ENCODE peak calls at places on chromosomes 11 and 22, in six cellular contexts. L, E, A, D, N and Y are unnamed samples.

GRCh38 chr11:57162179-57162898 is 19.4 kb upstream of the LRRC55 start:
- DNase-seq in A (no peak), L (no peak), D (no peak), N (no peak), E (no peak), Y (no peak)

GRCh38 chr11:70542406-70542805 is 144.1 kb downstream of the CTTN start:
- DNase-seq in A (no peak), E (no peak), L (no peak), N (no peak), D (no peak), Y (no peak)

GRCh38 chr11:41074318-41074717 is 385.1 kb downstream of the LRRC4C start:
- DNase-seq in N (no peak), L (no peak), D (no peak), E (peak; percentile 59), A (no peak), Y (no peak)

GRCh38 chr11:10993640-10994039 is 135.8 kb upstream of the ZBED5 start:
- DNase-seq in D (no peak), N (no peak), E (no peak), A (no peak), L (no peak), Y (no peak)

GRCh38 chr22:35032571-35032970 is 33.4 kb upstream of the ISX start:
- DNase-seq in E (no peak), L (no peak), A (no peak), N (no peak), D (no peak), Y (no peak)

GRCh38 chr11:11336664-11337063 is 16.4 kb downstream of the CSNK2A3 start:
- DNase-seq in N (no peak), A (no peak), L (no peak), D (no peak), E (peak; percentile 11), Y (no peak)

GRCh38 chr11:97009613-97010012 is 619.8 kb downstream of the JRKL start:
- DNase-seq in L (no peak), E (no peak), D (no peak), N (no peak), A (no peak), Y (no peak)

GRCh38 chr11:35332524-35332923 is 86.8 kb downstream of the SLC1A2 start:
- DNase-seq in E (no peak), N (no peak), A (no peak), L (no peak), D (no peak), Y (no peak)

GRCh38 chr11:105211806-105212531 is 72.4 kb upstream of the CARD18 start:
- DNase-seq in L (no peak), E (no peak), A (no peak), D (no peak), N (no peak), Y (no peak)

GRCh38 chr11:108223449-108224149 is 732 bp downstream of the ATM start:
- DNase-seq in D (no peak), N (no peak), E (peak; percentile 38), L (no peak), A (no peak), Y (no peak)

GRCh38 chr11:130785376-130786110 is 130.7 kb downstream of the SNX19 start:
- DNase-seq in L (peak; percentile 53), A (no peak), D (no peak), E (no peak), N (no peak), Y (no peak)

GRCh38 chr11:76318744-76319384 is 62.1 kb downstream of the THAP12 start:
- DNase-seq in N (no peak), L (peak; percentile 95), D (peak; percentile 79), A (peak; percentile 75), E (peak; percentile 77), Y (peak; percentile 23)

GRCh38 chr11:123838659-123839058 is 32.5 kb upstream of the OR6M1 start:
- DNase-seq in E (no peak), N (no peak), A (no peak), D (no peak), L (no peak), Y (no peak)

GRCh38 chr11:9025101-9025850 is 21.5 kb upstream of the NRIP3 start:
- DNase-seq in A (no peak), L (no peak), E (no peak), D (no peak), N (no peak), Y (no peak)

GRCh38 chr11:9029477-9029876 is 25.7 kb upstream of the NRIP3 start:
- DNase-seq in N (no peak), E (no peak), A (no peak), D (no peak), L (no peak), Y (no peak)

GRCh38 chr11:9028591-9028990 is 24.8 kb upstream of the NRIP3 start:
- DNase-seq in L (no peak), E (no peak), D (no peak), A (no peak), N (no peak), Y (no peak)

DNA sequence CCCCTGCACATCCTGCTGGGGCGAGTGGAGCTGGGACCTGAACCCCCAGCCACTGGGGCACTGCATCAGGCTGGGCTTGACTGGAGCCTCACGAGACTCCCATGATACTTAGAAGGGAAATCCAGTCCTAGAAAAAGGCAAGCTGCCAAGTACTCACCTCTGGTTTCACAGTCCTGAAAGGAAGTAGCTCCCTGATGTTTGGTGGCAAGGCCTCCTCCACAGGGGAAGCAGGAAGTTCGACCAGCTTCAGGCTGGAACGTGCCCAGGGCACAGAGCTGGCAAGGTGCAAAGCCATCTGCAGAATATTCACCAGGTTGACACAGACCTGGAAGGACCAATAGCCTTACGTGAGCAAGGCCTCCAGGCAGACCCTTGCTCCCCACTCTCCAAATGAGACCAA is 26.8 kb upstream of the NRIP3 start:
- DNase-seq in E (no peak), D (no peak), N (no peak), A (no peak), L (no peak), Y (no peak)
- TF ChIP-seq CTCF in E (no peak), D (no peak), N (no peak), A (no peak), L (no peak), Y (no peak)

GRCh38 chr11:94784884-94785283 is 16.7 kb downstream of the AMOTL1 start:
- DNase-seq in E (no peak), D (no peak), N (no peak), L (no peak), A (no peak), Y (no peak)

GRCh38 chr11:94780432-94780831 is 12.3 kb downstream of the AMOTL1 start:
- DNase-seq in A (no peak), D (no peak), N (no peak), E (peak; percentile 19), L (no peak), Y (no peak)

GRCh38 chr11:94785509-94785908 is 17.4 kb downstream of the AMOTL1 start:
- DNase-seq in E (no peak), A (no peak), L (no peak), D (no peak), N (no peak), Y (no peak)

GRCh38 chr11:94781822-94782221 is 13.7 kb downstream of the AMOTL1 start:
- DNase-seq in D (no peak), E (no peak), L (no peak), A (no peak), N (no peak), Y (no peak)

GRCh38 chr11:94782446-94782845 is 14.3 kb downstream of the AMOTL1 start:
- DNase-seq in D (no peak), A (no peak), L (no peak), E (no peak), N (no peak), Y (no peak)
- TF ChIP-seq CTCF in D (no peak), A (no peak), L (no peak), E (no peak), N (no peak), Y (no peak)

DNA sequence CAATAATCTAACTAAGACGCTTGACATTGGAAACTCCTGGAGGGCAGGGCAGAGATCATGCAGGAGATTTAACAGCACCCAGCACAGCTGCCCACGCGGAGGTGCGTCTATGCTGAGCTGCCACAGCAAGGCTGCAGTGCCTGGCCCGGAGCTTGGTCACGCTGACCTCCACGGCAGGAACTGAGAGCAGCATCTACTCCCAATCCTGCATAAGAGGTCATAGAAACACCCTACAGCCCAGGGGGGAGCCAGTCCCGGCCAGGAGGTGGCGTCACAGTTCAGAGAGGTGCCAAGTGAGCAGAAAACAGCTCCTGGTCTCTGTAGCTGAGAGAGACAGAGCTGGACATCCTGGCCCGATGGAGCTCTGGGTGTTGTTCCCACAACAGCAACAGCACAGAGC is 121.1 kb upstream of the TMEM45B start:
- DNase-seq in L (no peak), D (no peak), E (no peak), A (no peak), N (no peak), Y (no peak)
- TF ChIP-seq CTCF in L (no peak), D (no peak), E (peak; percentile 50), A (no peak), N (no peak), Y (no peak)

GRCh38 chr22:43796567-43796966 is 15.5 kb downstream of the EFCAB6 start:
- DNase-seq in N (no peak), E (no peak), D (no peak), L (peak; percentile 68), A (no peak), Y (peak; percentile 52)
- TF ChIP-seq CTCF in N (no peak), E (peak; percentile 29), D (no peak), L (peak; percentile 32), A (no peak), Y (peak; percentile 74)

DNA sequence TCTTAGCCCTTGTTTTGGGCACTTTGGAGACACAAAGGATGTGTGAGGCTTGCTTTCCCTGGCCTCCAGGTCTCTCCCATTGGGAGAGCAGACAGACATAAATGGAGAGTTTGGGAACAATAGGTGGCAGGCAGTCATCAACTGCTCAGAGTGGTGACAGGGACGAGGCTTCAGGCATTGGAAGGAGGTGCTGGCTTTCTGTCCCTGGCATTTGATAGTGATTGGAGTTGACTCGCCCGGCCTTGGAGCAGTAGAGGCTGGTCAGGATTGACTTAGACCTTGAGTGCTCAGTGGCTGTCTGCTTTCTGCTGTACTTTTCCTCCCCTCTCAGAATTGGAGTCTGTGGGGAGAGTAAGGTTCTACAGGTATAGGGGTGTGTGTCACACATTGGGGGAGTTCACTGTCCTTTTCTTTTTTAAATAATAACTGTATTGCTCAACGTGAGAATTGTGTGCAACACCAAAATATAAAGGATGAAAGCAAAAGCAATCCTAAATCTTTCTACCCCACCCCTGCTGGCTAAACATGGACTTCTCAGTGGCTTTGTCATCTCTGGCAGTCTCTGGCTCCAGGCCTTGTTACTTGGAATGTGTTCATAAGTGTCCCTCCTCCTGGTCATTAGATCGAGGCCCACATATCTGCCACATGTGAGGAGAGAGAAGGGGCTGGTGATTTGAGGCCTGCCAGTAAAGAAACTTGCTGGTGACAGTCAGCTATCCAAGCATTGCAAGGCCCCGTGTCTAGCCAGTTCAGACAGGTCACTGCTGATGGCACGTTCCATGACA is 21.1 kb downstream of the SHISA8 start:
- DNase-seq in L (no peak), D (no peak), E (no peak), A (no peak), N (no peak), Y (no peak)
- TF ChIP-seq CTCF in L (no peak), D (no peak), E (no peak), A (no peak), N (no peak), Y (no peak)

GRCh38 chr22:36422287-36423014 is 34.7 kb upstream of the MYH9 start:
- DNase-seq in A (no peak), L (no peak), N (no peak), E (no peak), D (no peak), Y (no peak)
- TF ChIP-seq CTCF in A (no peak), L (no peak), N (no peak), E (no peak), D (no peak), Y (no peak)